ENCODE peak calls at places on chromosomes 3 and 15, in seven cellular contexts. One of them, this sample, is unnamed.

GRCh38 chr3:30232142-30232541 is 374.3 kb upstream of the TGFBR2 start:
- DNase-seq in stomach: no peak
- DNase-seq in tibial nerve: peak
- DNase-seq in esophagus muscularis mucosa: no peak
- DNase-seq in transverse colon: no peak
- DNase-seq in A549: no peak
- DNase-seq in sigmoid colon: no peak
- DNase-seq in this sample: no peak

GRCh38 chr3:113275876-113276580 is 64.7 kb downstream of the BOC start:
- DNase-seq in A549: no peak
- DNase-seq in transverse colon: peak
- DNase-seq in esophagus muscularis mucosa: no peak
- DNase-seq in tibial nerve: peak
- DNase-seq in sigmoid colon: peak
- DNase-seq in stomach: no peak
- DNase-seq in this sample: peak

GRCh38 chr15:96947296-96947695 is 616.8 kb downstream of the NR2F2 start:
- DNase-seq in stomach: no peak
- DNase-seq in esophagus muscularis mucosa: no peak
- DNase-seq in A549: no peak
- DNase-seq in transverse colon: no peak
- DNase-seq in sigmoid colon: no peak
- DNase-seq in tibial nerve: no peak
- DNase-seq in this sample: no peak

GRCh38 chr3:114216186-114216970 is 21.0 kb downstream of the ZNF80 start:
- DNase-seq in tibial nerve: no peak
- DNase-seq in sigmoid colon: no peak
- DNase-seq in A549: no peak
- DNase-seq in esophagus muscularis mucosa: no peak
- DNase-seq in stomach: no peak
- DNase-seq in transverse colon: no peak
- DNase-seq in this sample: no peak

GRCh38 chr3:47513125-47513929 is at the start of gene ELP6:
- DNase-seq in stomach: peak
- DNase-seq in tibial nerve: peak
- DNase-seq in esophagus muscularis mucosa: peak
- DNase-seq in sigmoid colon: peak
- DNase-seq in A549: peak
- DNase-seq in transverse colon: peak
- DNase-seq in this sample: peak

GRCh38 chr3:69081583-69082262 is 1.6 kb upstream of the UBA3 start:
- DNase-seq in A549: no peak
- DNase-seq in transverse colon: no peak
- DNase-seq in esophagus muscularis mucosa: no peak
- DNase-seq in stomach: no peak
- DNase-seq in sigmoid colon: no peak
- DNase-seq in tibial nerve: no peak
- DNase-seq in this sample: no peak

GRCh38 chr15:29631076-29632070 is 190.9 kb downstream of the TJP1 start:
- DNase-seq in esophagus muscularis mucosa: no peak
- DNase-seq in sigmoid colon: no peak
- DNase-seq in tibial nerve: no peak
- DNase-seq in stomach: no peak
- DNase-seq in transverse colon: peak
- DNase-seq in A549: no peak
- DNase-seq in this sample: no peak

GRCh38 chr15:75663931-75664421 is 16.3 kb downstream of the SNX33 start:
- DNase-seq in transverse colon: peak
- DNase-seq in esophagus muscularis mucosa: no peak
- DNase-seq in tibial nerve: no peak
- DNase-seq in sigmoid colon: no peak
- DNase-seq in A549: no peak
- DNase-seq in stomach: peak
- DNase-seq in this sample: no peak

GRCh38 chr15:45116482-45117326 is 2.6 kb downstream of the DUOXA2 start:
- DNase-seq in stomach: no peak
- DNase-seq in transverse colon: no peak
- DNase-seq in A549: no peak
- DNase-seq in esophagus muscularis mucosa: no peak
- DNase-seq in sigmoid colon: no peak
- DNase-seq in tibial nerve: no peak
- DNase-seq in this sample: no peak

GRCh38 chr3:196969001-196969659 is 497 bp upstream of the PIGZ start:
- DNase-seq in esophagus muscularis mucosa: no peak
- DNase-seq in A549: no peak
- DNase-seq in tibial nerve: no peak
- DNase-seq in sigmoid colon: no peak
- DNase-seq in stomach: no peak
- DNase-seq in transverse colon: peak
- DNase-seq in this sample: no peak

GRCh38 chr3:196971094-196971698 is 2.6 kb upstream of the PIGZ start:
- DNase-seq in sigmoid colon: no peak
- DNase-seq in A549: no peak
- DNase-seq in tibial nerve: no peak
- DNase-seq in transverse colon: no peak
- DNase-seq in esophagus muscularis mucosa: no peak
- DNase-seq in stomach: no peak
- DNase-seq in this sample: no peak

GRCh38 chr3:196970547-196971093 is 2.0 kb upstream of the PIGZ start:
- DNase-seq in sigmoid colon: no peak
- DNase-seq in esophagus muscularis mucosa: no peak
- DNase-seq in transverse colon: no peak
- DNase-seq in tibial nerve: no peak
- DNase-seq in stomach: no peak
- DNase-seq in A549: no peak
- DNase-seq in this sample: no peak

GRCh38 chr3:196968233-196969000 is at the start of gene PIGZ:
- DNase-seq in sigmoid colon: no peak
- DNase-seq in transverse colon: peak
- DNase-seq in esophagus muscularis mucosa: no peak
- DNase-seq in tibial nerve: no peak
- DNase-seq in A549: no peak
- DNase-seq in stomach: peak
- DNase-seq in this sample: no peak

GRCh38 chr3:196969660-196970546 is 1.3 kb upstream of the PIGZ start:
- DNase-seq in sigmoid colon: no peak
- DNase-seq in transverse colon: peak
- DNase-seq in A549: peak
- DNase-seq in stomach: peak
- DNase-seq in tibial nerve: no peak
- DNase-seq in esophagus muscularis mucosa: no peak
- DNase-seq in this sample: peak
- TF ChIP-seq EP300 in sigmoid colon: no peak
- TF ChIP-seq EP300 in transverse colon: no peak
- TF ChIP-seq EP300 in A549: no peak
- TF ChIP-seq EP300 in stomach: no peak
- TF ChIP-seq EP300 in tibial nerve: no peak
- TF ChIP-seq EP300 in esophagus muscularis mucosa: no peak
- TF ChIP-seq EP300 in this sample: no peak

DNA sequence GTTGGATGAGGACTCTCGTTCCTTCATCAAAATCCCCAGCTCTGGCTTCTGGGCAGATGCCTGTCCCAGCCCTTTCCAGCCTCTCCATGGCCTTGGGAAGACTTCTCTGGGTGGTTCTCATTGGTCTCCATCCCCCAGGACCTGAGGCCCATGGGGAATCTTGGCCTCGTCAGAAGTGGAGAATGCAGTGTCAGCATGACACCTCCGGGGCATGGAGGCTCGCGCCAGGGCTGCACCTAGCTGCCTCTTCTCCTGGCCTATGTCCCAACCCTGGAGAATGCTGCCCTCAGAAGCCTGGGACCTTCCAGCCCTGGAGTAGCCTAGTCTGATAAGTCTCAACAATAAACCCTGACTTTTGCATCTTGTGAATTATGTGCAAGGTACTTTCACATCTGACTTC is 3.0 kb downstream of the KBTBD13 start:
- DNase-seq in esophagus muscularis mucosa: no peak
- DNase-seq in sigmoid colon: no peak
- DNase-seq in tibial nerve: no peak
- DNase-seq in A549: no peak
- DNase-seq in stomach: no peak
- DNase-seq in transverse colon: no peak
- DNase-seq in this sample: no peak
- H3K4me3 ChIP-seq in esophagus muscularis mucosa: no peak
- H3K4me3 ChIP-seq in sigmoid colon: no peak
- H3K4me3 ChIP-seq in tibial nerve: no peak
- H3K4me3 ChIP-seq in A549: no peak
- H3K4me3 ChIP-seq in stomach: no peak
- H3K4me3 ChIP-seq in transverse colon: no peak
- H3K4me3 ChIP-seq in this sample: no peak

GRCh38 chr3:8578282-8578681 is 66.3 kb downstream of the SSUH2 start:
- DNase-seq in transverse colon: no peak
- DNase-seq in esophagus muscularis mucosa: no peak
- DNase-seq in tibial nerve: no peak
- DNase-seq in sigmoid colon: no peak
- DNase-seq in A549: no peak
- DNase-seq in stomach: no peak
- DNase-seq in this sample: no peak
- TF ChIP-seq POLR2A in transverse colon: no peak
- TF ChIP-seq POLR2A in esophagus muscularis mucosa: no peak
- TF ChIP-seq POLR2A in tibial nerve: no peak
- TF ChIP-seq POLR2A in sigmoid colon: no peak
- TF ChIP-seq POLR2A in A549: no peak
- TF ChIP-seq POLR2A in stomach: no peak
- TF ChIP-seq POLR2A in this sample: no peak

GRCh38 chr3:177343122-177343521 is 145.8 kb upstream of the TBL1XR1 start:
- DNase-seq in tibial nerve: no peak
- DNase-seq in stomach: no peak
- DNase-seq in A549: no peak
- DNase-seq in esophagus muscularis mucosa: no peak
- DNase-seq in sigmoid colon: no peak
- DNase-seq in transverse colon: no peak
- DNase-seq in this sample: no peak

GRCh38 chr3:177345973-177346503 is 148.8 kb upstream of the TBL1XR1 start:
- DNase-seq in esophagus muscularis mucosa: no peak
- DNase-seq in stomach: no peak
- DNase-seq in sigmoid colon: no peak
- DNase-seq in A549: no peak
- DNase-seq in transverse colon: no peak
- DNase-seq in tibial nerve: no peak
- DNase-seq in this sample: no peak

GRCh38 chr3:177346878-177347277 is 149.6 kb upstream of the TBL1XR1 start:
- DNase-seq in stomach: no peak
- DNase-seq in esophagus muscularis mucosa: no peak
- DNase-seq in sigmoid colon: no peak
- DNase-seq in A549: no peak
- DNase-seq in transverse colon: no peak
- DNase-seq in tibial nerve: no peak
- DNase-seq in this sample: no peak

GRCh38 chr3:177347611-177348010 is 150.3 kb upstream of the TBL1XR1 start:
- DNase-seq in sigmoid colon: no peak
- DNase-seq in A549: no peak
- DNase-seq in transverse colon: no peak
- DNase-seq in stomach: no peak
- DNase-seq in esophagus muscularis mucosa: no peak
- DNase-seq in tibial nerve: no peak
- DNase-seq in this sample: no peak

DNA sequence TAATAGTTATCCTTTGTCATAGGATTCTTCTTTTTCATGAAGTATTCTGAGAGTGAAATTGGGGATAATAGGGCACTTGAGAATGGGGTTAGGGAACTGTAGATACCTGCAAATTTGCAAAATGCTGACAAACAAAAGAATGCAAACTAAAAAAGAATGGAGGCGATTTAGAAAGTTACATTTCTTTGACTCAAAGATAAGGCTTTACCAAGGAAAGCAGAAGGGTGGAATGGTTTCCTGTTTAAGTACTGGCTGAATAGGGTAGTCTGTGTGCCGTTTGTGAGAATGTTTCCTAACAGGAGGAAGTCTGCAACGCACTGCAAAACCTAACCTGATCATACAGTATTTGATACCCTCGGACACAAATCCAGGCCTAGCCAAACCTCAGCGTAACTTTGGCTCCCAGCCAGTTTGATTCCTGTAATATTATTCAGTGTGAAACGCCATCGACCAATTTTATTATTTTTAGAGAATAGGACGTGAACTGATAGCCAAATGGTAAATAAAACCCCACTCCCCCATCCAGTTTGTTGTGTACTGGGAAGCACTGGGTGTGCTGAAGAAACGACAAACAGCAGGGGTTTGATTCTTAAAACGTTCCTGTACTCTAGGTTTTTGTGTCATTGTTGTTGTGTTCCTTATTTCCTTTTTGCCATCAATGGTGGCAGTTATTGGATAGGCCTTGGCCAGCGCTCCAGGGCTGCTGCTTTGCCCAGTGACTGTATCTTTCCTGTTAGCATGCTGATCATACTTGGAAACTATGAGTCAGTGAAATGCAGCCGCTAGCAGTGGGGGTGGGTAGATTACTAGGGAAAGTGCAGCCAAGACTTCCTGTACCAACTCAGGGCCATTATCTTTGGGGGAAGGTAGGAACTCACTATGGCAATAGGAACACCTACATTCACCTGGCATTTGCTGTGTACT is 148.0 kb upstream of the TBL1XR1 start:
- DNase-seq in esophagus muscularis mucosa: peak
- DNase-seq in stomach: peak
- DNase-seq in A549: peak
- DNase-seq in transverse colon: peak
- DNase-seq in tibial nerve: peak
- DNase-seq in sigmoid colon: peak
- DNase-seq in this sample: peak
- TF ChIP-seq EP300 in esophagus muscularis mucosa: peak
- TF ChIP-seq EP300 in stomach: peak
- TF ChIP-seq EP300 in A549: peak
- TF ChIP-seq EP300 in transverse colon: peak
- TF ChIP-seq EP300 in tibial nerve: peak
- TF ChIP-seq EP300 in sigmoid colon: peak
- TF ChIP-seq EP300 in this sample: peak

GRCh38 chr15:101545548-101546505 is 56.3 kb upstream of the PCSK6 start:
- DNase-seq in esophagus muscularis mucosa: no peak
- DNase-seq in transverse colon: no peak
- DNase-seq in sigmoid colon: peak
- DNase-seq in tibial nerve: no peak
- DNase-seq in A549: no peak
- DNase-seq in stomach: no peak
- DNase-seq in this sample: no peak
- H3K4me3 ChIP-seq in esophagus muscularis mucosa: no peak
- H3K4me3 ChIP-seq in transverse colon: no peak
- H3K4me3 ChIP-seq in sigmoid colon: no peak
- H3K4me3 ChIP-seq in tibial nerve: no peak
- H3K4me3 ChIP-seq in A549: no peak
- H3K4me3 ChIP-seq in stomach: no peak
- H3K4me3 ChIP-seq in this sample: no peak

This sample was measured in ovary.